ENCODE peak calls at places on chromosomes 11 and 22, in four cellular contexts. One of them, this sample, is unnamed.

GRCh38 chr11:119166368-119167076 is 2.0 kb upstream of the NLRX1 start:
- DNase-seq in body of pancreas: no peak
- DNase-seq in effector memory CD8-positive, alpha-beta T cell: no peak
- DNase-seq in astrocyte of the cerebellum: no peak
- DNase-seq in this sample: no peak

GRCh38 chr11:92702037-92702436 is 267.4 kb upstream of the MTNR1B start:
- DNase-seq in effector memory CD8-positive, alpha-beta T cell: no peak
- DNase-seq in body of pancreas: no peak
- DNase-seq in astrocyte of the cerebellum: no peak
- DNase-seq in this sample: no peak

GRCh38 chr11:22828373-22828772 is 1.2 kb downstream of the SVIP start:
- DNase-seq in astrocyte of the cerebellum: no peak
- DNase-seq in effector memory CD8-positive, alpha-beta T cell: no peak
- DNase-seq in body of pancreas: no peak
- DNase-seq in this sample: no peak

GRCh38 chr11:88175707-88176066 is 444 bp upstream of the RAB38 start:
- DNase-seq in effector memory CD8-positive, alpha-beta T cell: no peak
- DNase-seq in body of pancreas: peak; percentile 5
- DNase-seq in astrocyte of the cerebellum: no peak
- DNase-seq in this sample: no peak

GRCh38 chr22:46686221-46686872 is 51.7 kb downstream of the CERK start:
- DNase-seq in effector memory CD8-positive, alpha-beta T cell: no peak
- DNase-seq in body of pancreas: peak; percentile 71
- DNase-seq in astrocyte of the cerebellum: no peak
- DNase-seq in this sample: peak; percentile 64

GRCh38 chr22:24496661-24497060 is 1.5 kb downstream of the UPB1 start:
- DNase-seq in body of pancreas: no peak
- DNase-seq in effector memory CD8-positive, alpha-beta T cell: no peak
- DNase-seq in astrocyte of the cerebellum: no peak
- DNase-seq in this sample: no peak

GRCh38 chr11:117223741-117224685 is 7.9 kb downstream of the PCSK7 start:
- DNase-seq in body of pancreas: no peak
- DNase-seq in astrocyte of the cerebellum: no peak
- DNase-seq in effector memory CD8-positive, alpha-beta T cell: no peak
- DNase-seq in this sample: no peak

GRCh38 chr11:16989554-16989953 is 24.7 kb downstream of the PLEKHA7 start:
- DNase-seq in effector memory CD8-positive, alpha-beta T cell: no peak
- DNase-seq in astrocyte of the cerebellum: no peak
- DNase-seq in body of pancreas: no peak
- DNase-seq in this sample: no peak

GRCh38 chr11:61514050-61514917 is 5.7 kb downstream of the LRRC10B start:
- DNase-seq in body of pancreas: no peak
- DNase-seq in effector memory CD8-positive, alpha-beta T cell: no peak
- DNase-seq in astrocyte of the cerebellum: no peak
- DNase-seq in this sample: no peak

GRCh38 chr11:129106788-129107187 is 85.3 kb downstream of the ARHGAP32 start:
- DNase-seq in astrocyte of the cerebellum: no peak
- DNase-seq in effector memory CD8-positive, alpha-beta T cell: no peak
- DNase-seq in body of pancreas: no peak
- DNase-seq in this sample: no peak

This sample was measured in Right ventricle myocardium superior.